ENCODE peak calls at places on chromosomes 11 and 22, in nine cellular contexts. K, J, S, P, X, O, V, T and Z are unnamed samples.

GRCh38 chr11:59142530-59143507 is at the start of gene FAM111A:
- DNase-seq in K (peak; percentile 90), J (peak; percentile 96), S (peak; percentile 61), P (peak; percentile 97), X (peak; percentile 82), O (peak; percentile 73), V (peak; percentile 71), T (peak; percentile 83), Z (peak; percentile 80)

GRCh38 chr11:76209956-76210885 is 3.9 kb upstream of the WNT11 start:
- DNase-seq in K (peak; percentile 71), J (peak; percentile 64), S (no peak), P (peak; percentile 65), X (no peak), O (no peak), V (no peak), T (peak; percentile 75), Z (no peak)

GRCh38 chr11:36069576-36070214 is 125.8 kb downstream of the LDLRAD3 start:
- DNase-seq in K (no peak), J (no peak), S (no peak), P (peak; percentile 67), X (no peak), O (peak; percentile 56), V (no peak), T (peak; percentile 11), Z (no peak)

GRCh38 chr11:13486926-13487660 is 8.7 kb downstream of the PTH start:
- DNase-seq in K (no peak), J (no peak), S (no peak), P (peak; percentile 71), X (no peak), O (peak; percentile 12), V (peak; percentile 47), T (peak; percentile 29), Z (peak; percentile 55)

GRCh38 chr11:45537617-45538016 is 127.8 kb downstream of the CHST1 start:
- DNase-seq in K (no peak), J (no peak), S (no peak), P (peak; percentile 9), X (no peak), O (no peak), V (no peak), T (no peak), Z (no peak)

GRCh38 chr22:39214383-39215069 is 30.3 kb downstream of the PDGFB start:
- DNase-seq in K (no peak), J (peak; percentile 50), S (no peak), P (peak; percentile 88), X (peak; percentile 77), O (no peak), V (no peak), T (no peak), Z (no peak)

GRCh38 chr11:16280256-16280682 is 76.1 kb downstream of the SOX6 start:
- DNase-seq in K (no peak), J (no peak), S (no peak), P (peak; percentile 95), X (no peak), O (no peak), V (no peak), T (peak; percentile 43), Z (no peak)

GRCh38 chr11:35714882-35715612 is 52.5 kb downstream of the TRIM44 start:
- DNase-seq in K (no peak), J (peak; percentile 46), S (peak; percentile 24), P (peak; percentile 9), X (peak; percentile 21), O (peak; percentile 71), V (no peak), T (no peak), Z (peak; percentile 0)

GRCh38 chr11:72578991-72579815 is 95.0 kb downstream of the PDE2A start:
- DNase-seq in K (no peak), J (no peak), S (no peak), P (no peak), X (no peak), O (no peak), V (no peak), T (no peak), Z (no peak)

GRCh38 chr11:13440100-13440855 is 22.7 kb downstream of the BTBD10 start:
- DNase-seq in K (peak; percentile 71), J (peak; percentile 92), S (peak; percentile 69), P (peak; percentile 92), X (peak; percentile 58), O (peak; percentile 88), V (no peak), T (no peak), Z (no peak)

GRCh38 chr11:67253872-67254624 is 12.2 kb upstream of the GRK2 start:
- DNase-seq in K (no peak), J (no peak), S (no peak), P (peak; percentile 84), X (no peak), O (no peak), V (no peak), T (no peak), Z (no peak)

GRCh38 chr11:19559746-19560145 is 152.9 kb upstream of the NAV2 start:
- DNase-seq in K (no peak), J (no peak), S (no peak), P (no peak), X (no peak), O (no peak), V (no peak), T (no peak), Z (no peak)

GRCh38 chr22:20944042-20944441 is 23.0 kb upstream of the AIFM3 start:
- DNase-seq in K (no peak), J (no peak), S (no peak), P (no peak), X (no peak), O (no peak), V (no peak), T (no peak), Z (no peak)